ENCODE peak calls at places on chromosomes 13 and 19, in four cellular contexts. F is LoVo, A is cardiac muscle cell, E is GM19239. X is an unnamed sample.

GRCh38 chr19:10009269-10009665 is 1.0 kb downstream of the COL5A3 start:
- DNase-seq in F (no peak), A (peak), E (no peak), X (peak)

GRCh38 chr13:66974174-66974573 is 256.0 kb downstream of the PCDH9 start:
- DNase-seq in F (no peak), A (no peak), E (no peak), X (peak)

GRCh38 chr13:113836917-113837553 is 26.8 kb downstream of the GAS6 start:
- DNase-seq in F (peak), A (peak), E (no peak), X (no peak)

GRCh38 chr13:80379245-80379644 is 38.3 kb upstream of the SPRY2 start:
- DNase-seq in F (peak), A (peak), E (no peak), X (no peak)

GRCh38 chr13:95185851-95186250 is 115.4 kb downstream of the ABCC4 start:
- DNase-seq in F (no peak), A (peak), E (no peak), X (no peak)

GRCh38 chr19:7238091-7238490 is 56.1 kb downstream of the INSR start:
- DNase-seq in F (no peak), A (peak), E (no peak), X (no peak)

GRCh38 chr13:111555268-111555633 is 234.8 kb downstream of the TEX29 start:
- DNase-seq in F (no peak), A (no peak), E (no peak), X (no peak)

GRCh38 chr13:23081246-23081645 is 99.5 kb upstream of the SGCG start:
- DNase-seq in F (no peak), A (no peak), E (no peak), X (no peak)

GRCh38 chr19:13051581-13052165 is 51.0 kb downstream of the LYL1 start:
- DNase-seq in F (no peak), A (peak), E (no peak), X (peak)

GRCh38 chr13:114143806-114144605 is 11.6 kb upstream of the RASA3 start:
- DNase-seq in F (no peak), A (no peak), E (peak), X (peak)

GRCh38 chr13:112687836-112688559 is 1.8 kb upstream of the ATP11A start:
- DNase-seq in F (no peak), A (no peak), E (no peak), X (no peak)

GRCh38 chr13:33611016-33611805 is 206.7 kb upstream of the RFC3 start:
- DNase-seq in F (no peak), A (peak), E (no peak), X (peak)

GRCh38 chr19:44681992-44682790 is 10.9 kb downstream of the CEACAM19 start:
- DNase-seq in F (no peak), A (no peak), E (no peak), X (no peak)

GRCh38 chr19:6481541-6482342 is at the start of gene DENND1C:
- DNase-seq in F (no peak), A (peak), E (no peak), X (peak)

GRCh38 chr13:44259045-44260042 is 114.3 kb upstream of the SERP2 start:
- DNase-seq in F (no peak), A (peak), E (peak), X (no peak)

GRCh38 chr13:23876265-23876664 is 12.9 kb downstream of the MIPEP start:
- DNase-seq in F (no peak), A (peak), E (no peak), X (peak)

GRCh38 chr19:34430738-34431625 is 2.8 kb downstream of the UBA2 start:
- DNase-seq in F (no peak), A (peak), E (peak), X (peak)

GRCh38 chr19:18479964-18480723 is 41.7 kb downstream of the ELL start:
- DNase-seq in F (no peak), A (peak), E (no peak), X (no peak)

GRCh38 chr13:51246005-51246404 is 23.8 kb downstream of the FAM124A start:
- DNase-seq in F (no peak), A (no peak), E (no peak), X (no peak)

GRCh38 chr19:16593181-16593580 is 21.0 kb upstream of the SLC35E1 start:
- DNase-seq in F (no peak), A (no peak), E (no peak), X (no peak)

GRCh38 chr19:19062454-19063182 is 1.2 kb upstream of the SLC25A42 start:
- DNase-seq in F (peak), A (no peak), E (no peak), X (no peak)

GRCh38 chr19:44698492-44699201 is at the start of gene CEACAM16:
- DNase-seq in F (no peak), A (no peak), E (no peak), X (no peak)

GRCh38 chr13:51223284-51224270 is 1.4 kb downstream of the FAM124A start:
- DNase-seq in F (no peak), A (no peak), E (no peak), X (peak)

GRCh38 chr13:23679214-23679613 is 109.0 kb downstream of the TNFRSF19 start:
- DNase-seq in F (no peak), A (peak), E (no peak), X (no peak)

GRCh38 chr19:17749912-17750317 is 1.4 kb upstream of the FCHO1 start:
- DNase-seq in F (no peak), A (no peak), E (no peak), X (no peak)